ENCODE peak calls at places on chromosomes 2 and 18, in four cellular contexts. One of them, this sample, is unnamed.

GRCh38 chr2:174729797-174730529 is 34.3 kb downstream of the CHRNA1 start:
- DNase-seq in neural crest cell: no peak
- DNase-seq in H9: peak
- DNase-seq in T-helper 1 cell: peak
- DNase-seq in this sample: no peak

GRCh38 chr2:197261808-197262226 is 48.8 kb downstream of the ANKRD44 start:
- DNase-seq in neural crest cell: no peak
- DNase-seq in T-helper 1 cell: no peak
- DNase-seq in H9: no peak
- DNase-seq in this sample: peak

GRCh38 chr2:66604911-66605310 is 170.0 kb downstream of the MEIS1 start:
- DNase-seq in neural crest cell: no peak
- DNase-seq in H9: no peak
- DNase-seq in T-helper 1 cell: no peak
- DNase-seq in this sample: no peak

GRCh38 chr2:12096425-12096824 is 350.0 kb downstream of the LPIN1 start:
- DNase-seq in H9: peak
- DNase-seq in neural crest cell: no peak
- DNase-seq in T-helper 1 cell: no peak
- DNase-seq in this sample: no peak

GRCh38 chr2:172968061-172968469 is 107.6 kb upstream of the MAP3K20 start:
- DNase-seq in H9: no peak
- DNase-seq in T-helper 1 cell: no peak
- DNase-seq in neural crest cell: no peak
- DNase-seq in this sample: peak

GRCh38 chr2:224302952-224303351 is 99.0 kb downstream of the FAM124B start:
- DNase-seq in T-helper 1 cell: no peak
- DNase-seq in neural crest cell: no peak
- DNase-seq in H9: no peak
- DNase-seq in this sample: no peak

GRCh38 chr2:96869281-96869823 is 528 bp downstream of the SEMA4C start:
- DNase-seq in neural crest cell: no peak
- DNase-seq in H9: no peak
- DNase-seq in T-helper 1 cell: peak
- DNase-seq in this sample: peak

GRCh38 chr2:44642123-44642857 is 280.5 kb downstream of the CAMKMT start:
- DNase-seq in H9: no peak
- DNase-seq in T-helper 1 cell: no peak
- DNase-seq in neural crest cell: no peak
- DNase-seq in this sample: no peak

GRCh38 chr2:192090878-192091277 is 103.9 kb downstream of the TMEFF2 start:
- DNase-seq in T-helper 1 cell: no peak
- DNase-seq in neural crest cell: no peak
- DNase-seq in H9: no peak
- DNase-seq in this sample: no peak

GRCh38 chr18:10842821-10843220 is 306.5 kb downstream of the PIEZO2 start:
- DNase-seq in T-helper 1 cell: no peak
- DNase-seq in neural crest cell: no peak
- DNase-seq in H9: no peak
- DNase-seq in this sample: no peak

GRCh38 chr2:178976351-178976750 is 73.6 kb downstream of the CCDC141 start:
- DNase-seq in T-helper 1 cell: no peak
- DNase-seq in neural crest cell: no peak
- DNase-seq in H9: no peak
- DNase-seq in this sample: no peak

This sample was measured in foreskin fibroblast.